ENCODE peak calls at places on chromosomes 4 and X, in seven cellular contexts. H, E, S, M, I, T and J are unnamed samples. For H3K27me3, the result is how much of the 10 kb centered on the place peaks cover.

GRCh38 chrX:54043084-54043483 is 1.2 kb downstream of the PHF8 start:
- DNase-seq in H (no peak), E (no peak), S (no peak), M (no peak), I (no peak), T (no peak), J (no peak)

GRCh38 chr4:56123547-56123946 is 174.8 kb downstream of the CEP135 start:
- DNase-seq in H (no peak), E (no peak), S (no peak), M (no peak), I (no peak), T (no peak), J (no peak)

GRCh38 chr4:10529256-10529890 is 72.1 kb upstream of the ZNF518B start:
- DNase-seq in H (peak), E (no peak), S (no peak), M (no peak), I (no peak), T (no peak), J (peak)

GRCh38 chrX:104679175-104679574 is 113.2 kb downstream of the IL1RAPL2 start:
- DNase-seq in H (no peak), E (no peak), S (no peak), M (no peak), I (no peak), T (no peak), J (no peak)

GRCh38 chr4:129839687-129840086 is 743.7 kb downstream of the C4orf33 start:
- DNase-seq in H (peak), E (no peak), S (no peak), M (no peak), I (no peak), T (no peak), J (no peak)

GRCh38 chrX:45577361-45577760 is 376.7 kb upstream of the DIPK2B start:
- DNase-seq in H (no peak), E (no peak), S (no peak), M (no peak), I (no peak), T (no peak), J (no peak)

GRCh38 chrX:25105251-25105650 is 89.5 kb upstream of the ARX start:
- DNase-seq in H (no peak), E (no peak), S (no peak), M (no peak), I (no peak), T (no peak), J (no peak)

GRCh38 chr4:8270912-8271815 is 1.6 kb downstream of the HTRA3 start:
- DNase-seq in H (no peak), E (no peak), S (no peak), M (no peak), I (no peak), T (no peak), J (no peak)

GRCh38 chr4:19494958-19495357 is 756.7 kb upstream of the SLIT2 start:
- DNase-seq in H (no peak), E (no peak), S (no peak), M (no peak), I (peak), T (no peak), J (no peak)

GRCh38 chr4:98446499-98447375 is 185.6 kb downstream of the RAP1GDS1 start:
- DNase-seq in H (no peak), E (peak), S (no peak), M (no peak), I (peak), T (no peak), J (no peak)

GRCh38 chrX:11105080-11105479 is 6.1 kb upstream of the HCCS start:
- DNase-seq in H (no peak), E (no peak), S (no peak), M (no peak), I (peak), T (no peak), J (peak)

GRCh38 chr4:110970642-110971041 is 347.8 kb upstream of the PITX2 start:
- DNase-seq in H (peak), E (no peak), S (no peak), M (no peak), I (peak), T (peak), J (peak)

GRCh38 chr4:102411416-102411815 is 66.1 kb upstream of the SLC39A8 start:
- DNase-seq in H (no peak), E (no peak), S (no peak), M (no peak), I (peak), T (no peak), J (no peak)

GRCh38 chr4:41143721-41144379 is 70.5 kb downstream of the APBB2 start:
- DNase-seq in H (no peak), E (no peak), S (no peak), M (no peak), I (peak), T (no peak), J (peak)

GRCh38 chr4:10384974-10385373 is 72.3 kb downstream of the ZNF518B start:
- DNase-seq in H (no peak), E (no peak), S (no peak), M (no peak), I (no peak), T (no peak), J (no peak)

GRCh38 chr4:15882675-15883086 is 55.9 kb downstream of the FGFBP1 start:
- DNase-seq in H (peak), E (peak), S (peak), M (no peak), I (peak), T (peak), J (peak)

GRCh38 chr4:76606662-76607265 is 171.7 kb downstream of the SHROOM3 start:
- DNase-seq in H (peak), E (no peak), S (no peak), M (no peak), I (no peak), T (no peak), J (no peak)

GRCh38 chr4:74365761-74366160 is 816 bp downstream of the EREG start:
- DNase-seq in H (peak), E (no peak), S (no peak), M (no peak), I (peak), T (peak), J (peak)

GRCh38 chr4:51894246-51894645 is 51.3 kb downstream of the DCUN1D4 start:
- DNase-seq in H (no peak), E (no peak), S (no peak), M (no peak), I (no peak), T (no peak), J (no peak)

GRCh38 chrX:51292421-51292820 is 40.2 kb upstream of the NUDT10 start:
- DNase-seq in H (no peak), E (no peak), S (no peak), M (no peak), I (no peak), T (no peak), J (no peak)

GRCh38 chr4:42821230-42821629 is 71.3 kb upstream of the GRXCR1 start:
- DNase-seq in H (no peak), E (no peak), S (no peak), M (no peak), I (no peak), T (no peak), J (no peak)
- H3K27me3 ChIP-seq in H (under half), E (under half), S (under half), M (under half), I (under half), T (under half), J (under half)

GRCh38 chr4:101187837-101188236 is 159.5 kb downstream of the PPP3CA start:
- DNase-seq in H (no peak), E (no peak), S (no peak), M (no peak), I (peak), T (no peak), J (no peak)
- TF ChIP-seq CTCF in H (no peak), E (no peak), S (no peak), M (no peak), I (no peak), T (no peak), J (peak)

DNA sequence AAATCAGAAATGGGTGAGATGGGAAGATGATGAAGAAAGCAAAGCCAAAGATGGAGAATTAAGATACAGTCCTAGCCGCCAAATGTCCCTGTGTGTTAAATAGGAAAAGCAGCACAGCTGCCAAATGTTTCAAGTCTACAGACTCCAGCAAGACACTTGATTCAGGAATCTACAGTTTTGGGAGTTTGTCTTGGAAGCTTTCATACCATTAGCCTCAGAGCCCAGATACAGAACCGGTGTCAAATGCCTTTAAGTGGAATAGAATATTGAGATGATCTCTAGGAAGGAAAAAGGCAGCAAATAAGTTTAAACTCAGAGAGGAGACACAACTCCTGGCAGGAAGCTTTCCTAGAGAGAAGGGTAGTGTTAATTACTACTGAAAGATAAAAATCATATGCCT is 30.2 kb downstream of the OPHN1 start:
- DNase-seq in H (no peak), E (no peak), S (no peak), M (no peak), I (no peak), T (no peak), J (no peak)
- H3K27me3 ChIP-seq in H (under half), E (under half), S (under half), M (under half), I (under half), T (under half), J (under half)

DNA sequence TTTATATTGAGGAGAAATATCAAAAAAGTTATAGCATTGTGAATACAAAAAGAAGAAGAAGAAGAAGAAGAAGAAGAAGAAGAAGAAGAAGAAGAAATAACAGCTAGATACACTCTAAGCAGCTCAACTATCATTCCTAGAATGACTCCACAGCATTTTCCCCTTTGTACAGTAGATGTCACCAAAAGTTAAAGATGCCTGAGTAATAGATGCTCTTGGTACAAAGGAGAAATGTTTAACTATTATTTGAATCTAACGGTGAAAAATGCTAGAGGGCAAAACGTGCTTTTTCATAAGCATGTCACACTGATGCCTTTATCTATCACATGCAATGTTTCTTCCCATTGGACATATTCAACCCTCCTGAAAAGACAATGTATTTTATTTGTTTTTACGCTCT is 178.4 kb upstream of the GPRIN3 start:
- DNase-seq in H (peak), E (no peak), S (no peak), M (no peak), I (peak), T (no peak), J (peak)
- TF ChIP-seq CTCF in H (peak), E (peak), S (peak), M (no peak), I (peak), T (no peak), J (peak)

DNA sequence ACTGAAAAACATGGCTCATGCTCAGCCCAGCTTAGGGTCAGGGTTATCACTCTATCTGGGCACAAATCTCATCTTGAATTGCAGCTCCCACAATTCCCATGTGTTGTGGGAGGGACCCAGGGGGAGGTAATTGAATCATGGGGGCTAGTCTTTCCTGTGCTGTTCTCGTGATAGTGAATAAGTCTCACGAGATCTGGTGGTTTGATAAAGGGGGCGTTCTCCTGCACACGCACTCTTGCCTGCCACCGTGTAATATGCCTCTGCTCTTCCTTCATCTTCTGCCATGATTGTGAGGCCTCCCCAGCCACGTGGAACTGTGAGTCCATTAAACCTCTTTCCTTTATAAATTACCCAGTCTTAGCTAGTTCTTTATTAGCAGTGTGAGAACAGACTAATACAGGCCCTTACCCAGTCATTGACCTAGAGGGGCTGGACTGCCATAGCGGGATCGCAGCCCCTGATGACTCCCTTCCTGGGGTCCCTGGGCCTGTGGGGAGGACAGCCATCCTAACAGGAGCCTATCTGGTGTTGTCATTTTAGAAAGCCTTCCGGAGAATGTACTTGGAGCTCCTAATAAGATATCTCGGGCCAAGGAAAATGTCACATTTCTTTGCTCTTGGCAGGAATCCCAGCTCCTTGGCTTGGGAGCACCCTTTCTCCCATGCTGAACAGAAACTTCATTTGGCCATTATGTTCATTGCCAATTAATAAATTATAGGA is 112.6 kb downstream of the PHKA2 start:
- DNase-seq in H (no peak), E (no peak), S (no peak), M (no peak), I (peak), T (no peak), J (peak)
- H3K27me3 ChIP-seq in H (under half), E (under half), S (under half), M (under half), I (under half), T (under half), J (under half)

DNA sequence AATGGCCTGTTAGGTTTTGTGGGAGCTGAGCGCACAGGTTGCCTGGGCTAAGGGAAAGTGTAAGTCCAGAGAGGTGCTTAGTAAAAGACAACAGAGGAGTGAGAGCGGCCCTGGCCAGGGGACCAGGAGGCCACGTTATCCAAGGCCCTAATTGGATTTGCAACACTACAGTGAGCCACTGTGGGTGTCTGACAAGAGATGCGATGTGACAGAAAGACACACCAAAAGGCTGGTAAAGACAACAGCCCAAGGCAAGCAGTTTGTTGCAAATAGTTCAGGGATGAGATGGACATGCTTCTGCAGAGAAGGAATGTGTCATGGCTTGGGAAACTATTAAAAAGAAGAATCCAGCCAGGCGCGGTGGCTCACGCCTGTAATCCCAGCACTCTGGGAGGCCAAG is 162.7 kb upstream of the KIT start:
- DNase-seq in H (no peak), E (no peak), S (no peak), M (no peak), I (no peak), T (no peak), J (no peak)
- TF ChIP-seq CTCF in H (no peak), E (no peak), S (no peak), M (no peak), I (no peak), T (no peak), J (no peak)

DNA sequence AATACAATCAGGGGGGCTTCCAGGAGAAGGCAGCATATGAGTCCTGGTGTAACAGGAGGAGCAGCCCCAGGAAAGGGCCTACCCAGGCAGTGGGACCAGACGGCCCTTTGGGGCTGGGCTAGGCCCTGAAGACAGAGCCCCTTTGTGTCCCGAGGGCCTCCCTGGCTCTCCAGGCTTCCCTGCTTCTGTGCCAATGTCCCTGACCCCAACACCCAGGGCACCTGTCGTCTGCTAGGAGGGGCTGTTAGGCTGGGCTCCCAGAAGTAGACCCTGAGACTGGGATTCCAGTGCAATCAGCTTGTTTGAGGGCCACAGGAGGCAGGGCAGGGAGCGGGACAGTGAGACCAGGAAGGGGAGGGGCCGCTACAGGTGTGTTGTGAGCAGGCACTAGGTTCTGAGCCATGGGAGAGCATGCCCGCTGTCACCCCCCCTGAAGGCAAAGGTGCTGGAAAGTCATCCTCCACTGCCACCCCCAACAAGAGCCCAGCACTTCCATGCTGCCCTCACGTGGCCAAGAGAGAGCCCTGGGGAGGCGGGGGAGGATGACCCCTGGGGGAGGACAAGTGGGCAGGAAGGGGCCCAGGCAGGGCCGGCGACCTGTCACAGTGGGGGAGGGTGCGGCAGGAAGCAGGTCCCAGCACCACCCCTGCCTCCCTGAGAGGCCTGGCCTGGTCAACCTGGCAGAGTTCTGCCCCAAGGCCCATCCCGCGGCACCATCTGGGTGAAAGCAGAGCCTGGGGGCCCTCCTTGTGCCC is 64.8 kb downstream of the ADRA2C start:
- DNase-seq in H (no peak), E (no peak), S (no peak), M (no peak), I (no peak), T (no peak), J (no peak)
- H3K27me3 ChIP-seq in H (under half), E (under half), S (under half), M (under half), I (under half), T (under half), J (under half)

DNA sequence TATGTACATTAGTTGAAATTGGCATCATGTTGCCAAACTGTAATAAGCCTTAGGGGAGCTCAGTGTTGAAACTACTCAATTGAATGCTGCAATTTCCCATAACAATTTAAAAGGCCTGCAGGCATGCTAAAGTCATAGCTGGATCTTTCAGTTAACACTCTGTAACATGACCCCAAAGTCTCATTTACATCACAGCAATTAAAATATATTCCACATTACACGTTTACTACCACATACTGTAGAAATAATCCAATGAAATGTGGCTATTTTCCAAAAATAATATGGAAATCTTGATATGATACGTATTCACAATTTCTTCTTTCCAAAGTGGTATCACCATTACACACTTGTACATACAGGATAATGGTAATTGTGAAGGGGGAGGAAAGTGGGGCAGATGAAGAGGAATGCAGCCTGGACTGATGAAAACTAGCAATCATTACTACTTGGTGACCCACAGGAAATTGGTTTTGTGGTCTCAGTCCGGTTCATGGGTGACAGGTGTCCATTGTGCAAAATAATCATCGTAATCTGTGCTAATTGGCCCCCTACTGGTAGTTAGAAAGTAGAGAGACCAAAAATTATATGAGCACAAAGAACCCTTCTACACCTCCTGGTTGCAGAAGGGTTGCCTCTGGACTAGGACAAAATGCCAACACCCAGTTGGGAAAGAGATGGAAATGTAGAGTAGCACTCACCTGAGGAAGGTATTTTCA is 63.7 kb downstream of the TENM3 start:
- DNase-seq in H (no peak), E (no peak), S (no peak), M (no peak), I (peak), T (no peak), J (no peak)
- TF ChIP-seq CTCF in H (no peak), E (peak), S (no peak), M (no peak), I (peak), T (no peak), J (peak)

DNA sequence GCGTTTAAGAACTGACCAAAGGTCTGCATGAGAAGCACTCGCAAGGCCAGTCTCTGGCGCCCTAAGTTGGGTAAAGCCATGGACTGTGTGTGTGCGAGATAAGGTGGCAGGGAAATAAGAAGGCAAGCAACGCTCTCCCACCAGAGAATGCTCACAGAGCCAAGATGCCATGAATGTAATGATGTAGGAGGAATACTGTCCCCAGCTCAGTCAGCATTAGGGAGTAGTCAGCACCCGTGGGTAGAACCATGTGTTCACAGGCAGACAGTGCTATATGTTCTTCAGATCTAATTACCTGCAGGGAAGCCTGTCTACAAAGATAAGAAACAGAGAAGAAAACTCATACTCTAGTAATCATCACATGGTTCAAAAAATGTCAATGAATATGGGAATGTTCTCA is 68.8 kb downstream of the SEC24D start:
- DNase-seq in H (no peak), E (no peak), S (no peak), M (no peak), I (no peak), T (no peak), J (no peak)
- H3K27me3 ChIP-seq in H (under half), E (under half), S (under half), M (under half), I (under half), T (under half), J (under half)